ENCODE peak calls at places on chromosome 5, in four cellular contexts. N, B, W and U are unnamed samples.

GRCh38 chr5:169876376-169876775 is 103.9 kb downstream of the INSYN2B start:
- DNase-seq in N (no peak), W (peak), B (no peak), U (no peak)

GRCh38 chr5:180470361-180470760 is 23.8 kb upstream of the CNOT6 start:
- DNase-seq in N (no peak), W (no peak), B (no peak), U (no peak)

GRCh38 chr5:91521313-91521712 is 138.2 kb upstream of the ARRDC3 start:
- DNase-seq in N (no peak), W (no peak), B (no peak), U (no peak)

GRCh38 chr5:29367176-29367833 is 1826.2 kb upstream of the CDH6 start:
- DNase-seq in W (no peak), N (no peak), B (no peak), U (no peak)

GRCh38 chr5:54115768-54116403 is 194.5 kb downstream of the ARL15 start:
- DNase-seq in B (no peak), N (no peak), W (no peak), U (no peak)

GRCh38 chr5:4097194-4097593 is 501.6 kb downstream of the IRX1 start:
- DNase-seq in B (no peak), W (no peak), N (no peak), U (no peak)

GRCh38 chr5:66814146-66814991 is 218.2 kb downstream of the MAST4 start:
- DNase-seq in N (no peak), B (no peak), W (peak), U (no peak)

GRCh38 chr5:98205691-98206461 is 567.6 kb upstream of the RGMB start:
- DNase-seq in N (no peak), B (no peak), W (peak), U (no peak)

GRCh38 chr5:179509239-179509638 is 41.1 kb upstream of the RUFY1 start:
- DNase-seq in W (no peak), B (no peak), N (no peak), U (no peak)

GRCh38 chr5:169177431-169177694 is 123.6 kb downstream of the SLIT3 start:
- DNase-seq in N (no peak), W (no peak), B (no peak), U (no peak)